ENCODE peak calls at places on chromosome 17, in five cellular contexts. One of them, this sample, is unnamed.

GRCh38 chr17:72634621-72635020 is 457.9 kb downstream of the SLC39A11 start:
- DNase-seq in PC-9: peak
- DNase-seq in progenitor cell of endocrine pancreas: no peak
- DNase-seq in fibroblast of pulmonary artery: no peak
- DNase-seq in IMR-90: no peak
- DNase-seq in this sample: no peak

GRCh38 chr17:17343160-17343735 is 40.1 kb downstream of the NT5M start:
- DNase-seq in fibroblast of pulmonary artery: no peak
- DNase-seq in IMR-90: no peak
- DNase-seq in PC-9: no peak
- DNase-seq in progenitor cell of endocrine pancreas: no peak
- DNase-seq in this sample: no peak

GRCh38 chr17:63433746-63434591 is 12.1 kb downstream of the CYB561 start:
- DNase-seq in progenitor cell of endocrine pancreas: no peak
- DNase-seq in fibroblast of pulmonary artery: peak
- DNase-seq in PC-9: no peak
- DNase-seq in IMR-90: peak
- DNase-seq in this sample: no peak

GRCh38 chr17:2851615-2852014 is 55.4 kb downstream of the RAP1GAP2 start:
- DNase-seq in IMR-90: no peak
- DNase-seq in progenitor cell of endocrine pancreas: no peak
- DNase-seq in fibroblast of pulmonary artery: no peak
- DNase-seq in PC-9: no peak
- DNase-seq in this sample: no peak

GRCh38 chr17:74856113-74856512 is 3.6 kb downstream of the GRIN2C start:
- DNase-seq in progenitor cell of endocrine pancreas: no peak
- DNase-seq in IMR-90: no peak
- DNase-seq in fibroblast of pulmonary artery: no peak
- DNase-seq in PC-9: no peak
- DNase-seq in this sample: no peak

GRCh38 chr17:145671-146541 is 8.5 kb downstream of the SCGB1C2 start:
- DNase-seq in fibroblast of pulmonary artery: no peak
- DNase-seq in PC-9: no peak
- DNase-seq in IMR-90: no peak
- DNase-seq in progenitor cell of endocrine pancreas: no peak
- DNase-seq in this sample: peak

GRCh38 chr17:43780135-43780534 is at the start of gene CFAP97D1:
- DNase-seq in PC-9: no peak
- DNase-seq in progenitor cell of endocrine pancreas: no peak
- DNase-seq in fibroblast of pulmonary artery: no peak
- DNase-seq in IMR-90: no peak
- DNase-seq in this sample: no peak

GRCh38 chr17:29390856-29391631 is 881 bp downstream of the TAOK1 start:
- DNase-seq in fibroblast of pulmonary artery: peak
- DNase-seq in PC-9: no peak
- DNase-seq in IMR-90: peak
- DNase-seq in progenitor cell of endocrine pancreas: no peak
- DNase-seq in this sample: no peak

GRCh38 chr17:43418441-43419374 is 19.9 kb downstream of the ARL4D start:
- DNase-seq in PC-9: peak
- DNase-seq in progenitor cell of endocrine pancreas: no peak
- DNase-seq in fibroblast of pulmonary artery: peak
- DNase-seq in IMR-90: peak
- DNase-seq in this sample: no peak

DNA sequence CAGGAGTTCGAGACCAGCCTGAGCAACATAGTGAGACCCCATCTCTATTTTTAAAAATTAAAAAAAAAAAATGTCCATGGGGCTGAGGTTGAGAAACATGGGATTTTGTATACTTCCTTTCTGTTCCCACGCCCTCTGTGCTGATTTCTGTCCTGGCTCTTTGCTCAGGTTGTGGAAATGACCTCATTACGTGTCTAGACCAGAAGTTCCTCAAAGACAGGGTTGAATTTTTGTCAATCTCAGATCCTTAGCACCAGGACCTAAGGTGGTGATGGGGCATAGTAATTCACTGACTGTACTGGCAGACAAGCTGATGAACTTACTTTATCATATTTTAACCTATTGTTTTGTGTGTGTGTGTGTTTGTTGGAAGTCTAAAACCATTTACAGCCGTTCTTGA is 11.2 kb upstream of the HNF1B start:
- DNase-seq in fibroblast of pulmonary artery: no peak
- DNase-seq in IMR-90: no peak
- DNase-seq in PC-9: no peak
- DNase-seq in progenitor cell of endocrine pancreas: no peak
- DNase-seq in this sample: no peak
- TF ChIP-seq CTCF in fibroblast of pulmonary artery: no peak
- TF ChIP-seq CTCF in IMR-90: no peak
- TF ChIP-seq CTCF in PC-9: no peak
- TF ChIP-seq CTCF in progenitor cell of endocrine pancreas: no peak
- TF ChIP-seq CTCF in this sample: no peak

DNA sequence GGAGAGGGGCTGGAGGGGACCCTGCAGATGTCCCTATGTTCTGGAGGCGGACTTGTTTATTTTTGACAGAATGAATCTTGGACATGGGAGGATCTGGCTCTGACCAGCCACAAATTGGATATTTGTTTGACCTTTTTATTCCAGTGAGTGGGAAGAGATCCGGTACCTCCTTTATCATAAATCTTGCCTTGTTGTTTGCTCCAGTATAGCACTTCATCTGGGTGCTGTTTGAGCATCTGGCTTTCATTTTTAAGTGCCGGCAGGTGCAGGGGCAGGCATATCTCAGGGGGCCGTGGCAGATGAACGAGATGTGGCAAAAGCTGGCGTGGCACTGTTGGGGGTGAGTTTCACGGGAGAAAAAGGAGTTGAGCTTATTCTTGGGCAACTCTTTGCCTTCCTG is 37.8 kb downstream of the MSI2 start:
- DNase-seq in progenitor cell of endocrine pancreas: no peak
- DNase-seq in IMR-90: no peak
- DNase-seq in fibroblast of pulmonary artery: no peak
- DNase-seq in PC-9: peak
- DNase-seq in this sample: no peak
- TF ChIP-seq CTCF in progenitor cell of endocrine pancreas: no peak
- TF ChIP-seq CTCF in IMR-90: no peak
- TF ChIP-seq CTCF in fibroblast of pulmonary artery: no peak
- TF ChIP-seq CTCF in PC-9: no peak
- TF ChIP-seq CTCF in this sample: no peak

DNA sequence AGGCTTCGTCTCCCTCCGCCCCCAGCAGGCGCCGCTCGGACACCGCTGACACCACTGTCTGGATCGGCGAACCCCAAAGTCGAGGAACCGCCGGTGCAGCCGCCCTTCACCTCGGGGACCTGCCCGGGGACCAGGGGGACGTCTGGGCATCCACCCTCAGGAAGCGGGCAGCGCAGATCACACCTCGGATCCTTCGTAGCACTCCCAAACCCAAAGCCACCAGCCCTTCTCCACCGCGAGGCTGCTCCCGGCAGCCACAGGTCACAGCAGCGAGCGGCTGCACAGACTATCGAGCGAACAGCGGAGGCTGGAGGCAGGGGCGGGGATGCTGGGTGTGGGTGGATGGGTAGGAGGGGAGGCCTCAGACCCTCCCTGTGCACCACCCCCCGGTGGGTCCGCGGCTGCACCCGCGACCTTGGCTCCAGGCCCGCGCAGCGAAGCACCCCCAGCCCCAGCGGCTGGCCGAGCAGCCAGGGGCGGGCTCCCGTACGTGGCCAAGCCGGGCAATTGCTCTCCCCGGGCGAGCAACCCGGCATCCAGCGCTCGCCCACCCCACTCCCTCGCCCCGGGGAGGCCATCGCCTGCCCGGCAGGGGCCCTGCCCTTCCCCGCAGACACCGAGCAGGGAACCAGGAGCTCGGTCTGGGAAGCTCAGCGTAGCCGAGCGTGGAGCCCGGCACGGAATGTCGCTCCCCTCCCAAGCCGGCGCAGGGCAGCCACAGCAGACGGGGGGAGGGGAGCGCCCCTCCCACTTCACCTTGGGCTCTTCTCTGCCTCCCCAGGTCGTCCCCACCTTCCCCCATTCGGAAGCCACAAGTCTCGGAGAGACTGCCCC is 1.0 kb downstream of the SDK2 start:
- DNase-seq in progenitor cell of endocrine pancreas: peak
- DNase-seq in PC-9: no peak
- DNase-seq in IMR-90: no peak
- DNase-seq in fibroblast of pulmonary artery: no peak
- DNase-seq in this sample: peak
- TF ChIP-seq CTCF in progenitor cell of endocrine pancreas: peak
- TF ChIP-seq CTCF in PC-9: no peak
- TF ChIP-seq CTCF in IMR-90: no peak
- TF ChIP-seq CTCF in fibroblast of pulmonary artery: no peak
- TF ChIP-seq CTCF in this sample: no peak

GRCh38 chr17:20890338-20890737 is 152.5 kb downstream of the USP22 start:
- DNase-seq in IMR-90: no peak
- DNase-seq in PC-9: no peak
- DNase-seq in progenitor cell of endocrine pancreas: no peak
- DNase-seq in fibroblast of pulmonary artery: no peak
- DNase-seq in this sample: no peak

GRCh38 chr17:20896153-20896649 is 146.6 kb downstream of the USP22 start:
- DNase-seq in fibroblast of pulmonary artery: peak
- DNase-seq in IMR-90: peak
- DNase-seq in PC-9: no peak
- DNase-seq in progenitor cell of endocrine pancreas: no peak
- DNase-seq in this sample: peak
- TF ChIP-seq CTCF in fibroblast of pulmonary artery: no peak
- TF ChIP-seq CTCF in IMR-90: peak
- TF ChIP-seq CTCF in PC-9: no peak
- TF ChIP-seq CTCF in progenitor cell of endocrine pancreas: no peak
- TF ChIP-seq CTCF in this sample: no peak

GRCh38 chr17:39724731-39725130 is 5.6 kb downstream of the MIEN1 start:
- DNase-seq in progenitor cell of endocrine pancreas: no peak
- DNase-seq in PC-9: no peak
- DNase-seq in IMR-90: no peak
- DNase-seq in fibroblast of pulmonary artery: no peak
- DNase-seq in this sample: no peak
- TF ChIP-seq CTCF in progenitor cell of endocrine pancreas: no peak
- TF ChIP-seq CTCF in PC-9: no peak
- TF ChIP-seq CTCF in IMR-90: no peak
- TF ChIP-seq CTCF in fibroblast of pulmonary artery: no peak
- TF ChIP-seq CTCF in this sample: no peak

DNA sequence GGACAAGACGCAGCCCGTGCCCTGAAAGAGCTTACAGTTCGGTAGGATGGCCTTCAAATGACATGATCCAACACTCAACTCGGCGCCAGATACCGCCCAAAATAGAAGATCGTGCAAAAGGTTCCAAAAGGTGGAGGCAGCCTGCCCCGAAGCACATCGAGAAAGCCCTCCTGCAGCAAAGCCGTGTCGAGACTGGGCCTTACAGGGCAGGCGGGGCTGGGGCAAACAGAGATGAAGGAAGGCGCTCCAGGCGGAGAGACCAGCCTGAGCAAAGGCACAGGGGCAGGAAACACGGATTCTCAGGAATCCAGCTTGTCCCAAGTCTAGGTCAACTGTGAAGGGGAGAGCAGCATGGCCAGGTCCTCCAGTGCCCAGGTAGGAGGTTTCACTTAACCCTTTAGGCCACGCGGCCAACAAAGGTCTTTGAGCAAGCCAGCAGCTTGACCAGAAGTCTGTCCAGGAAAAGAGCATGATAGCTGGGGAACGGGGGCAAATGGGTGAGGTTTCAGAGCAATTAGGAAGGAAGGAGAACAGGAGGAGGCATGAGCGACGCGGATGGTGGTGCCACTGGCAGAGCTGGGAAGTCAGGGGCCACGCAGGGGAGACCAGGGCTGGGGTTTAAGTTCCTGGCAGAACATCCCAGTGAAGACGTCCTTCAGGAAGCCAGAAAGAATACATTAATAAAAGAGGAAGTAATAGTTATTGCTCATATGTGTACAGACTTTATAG is 21.2 kb upstream of the EIF1 start:
- DNase-seq in fibroblast of pulmonary artery: no peak
- DNase-seq in progenitor cell of endocrine pancreas: no peak
- DNase-seq in PC-9: no peak
- DNase-seq in IMR-90: no peak
- DNase-seq in this sample: no peak
- TF ChIP-seq CTCF in fibroblast of pulmonary artery: no peak
- TF ChIP-seq CTCF in progenitor cell of endocrine pancreas: no peak
- TF ChIP-seq CTCF in PC-9: peak
- TF ChIP-seq CTCF in IMR-90: no peak
- TF ChIP-seq CTCF in this sample: no peak

GRCh38 chr17:47279062-47279801 is 25.6 kb downstream of the ITGB3 start:
- DNase-seq in fibroblast of pulmonary artery: peak
- DNase-seq in progenitor cell of endocrine pancreas: no peak
- DNase-seq in IMR-90: peak
- DNase-seq in PC-9: peak
- DNase-seq in this sample: peak
- TF ChIP-seq CTCF in fibroblast of pulmonary artery: no peak
- TF ChIP-seq CTCF in progenitor cell of endocrine pancreas: no peak
- TF ChIP-seq CTCF in IMR-90: peak
- TF ChIP-seq CTCF in PC-9: no peak
- TF ChIP-seq CTCF in this sample: no peak

This sample was measured in activated B cell treated with CpG ODN at 0.5 μM for 24 hours.